ENCODE peak calls at places on chromosome 17, in six cellular contexts. B is tibial nerve, P is body of pancreas, D is esophagus squamous epithelium, U is A549, T is stomach. N is an unnamed sample.

GRCh38 chr17:50423553-50424159 is 2.4 kb upstream of the ACSF2 start:
- DNase-seq in B (no peak), D (no peak), P (peak), U (no peak), T (no peak), N (peak)

GRCh38 chr17:41338961-41339485 is 11.6 kb downstream of the KRT33A start:
- DNase-seq in P (no peak), U (no peak), B (no peak), T (no peak), D (no peak), N (no peak)

GRCh38 chr17:39754161-39754957 is 16.6 kb downstream of the GRB7 start:
- DNase-seq in B (peak), P (peak), D (peak), T (peak), U (peak), N (peak)

GRCh38 chr17:71801301-71801700 is 319.5 kb upstream of the SOX9 start:
- DNase-seq in T (no peak), D (no peak), P (peak), B (no peak), U (no peak), N (peak)

GRCh38 chr17:74002241-74002640 is 201.2 kb upstream of the RPL38 start:
- DNase-seq in P (no peak), T (no peak), B (no peak), U (no peak), D (no peak), N (no peak)

GRCh38 chr17:17994770-17995169 is 22.1 kb downstream of the DRC3 start:
- DNase-seq in P (no peak), U (no peak), B (no peak), T (no peak), D (no peak), N (no peak)

GRCh38 chr17:49997256-49997735 is 2.3 kb upstream of the DLX3 start:
- DNase-seq in D (no peak), P (no peak), B (no peak), U (no peak), T (no peak), N (no peak)

GRCh38 chr17:17125136-17126084 is 80.7 kb downstream of the PLD6 start:
- DNase-seq in B (no peak), P (no peak), D (no peak), U (no peak), T (no peak), N (no peak)

GRCh38 chr17:51813784-51814174 is 344.7 kb downstream of the CA10 start:
- DNase-seq in U (no peak), D (no peak), B (no peak), P (no peak), T (no peak), N (no peak)

GRCh38 chr17:49602783-49603182 is 27.1 kb downstream of the NXPH3 start:
- DNase-seq in U (no peak), D (no peak), B (no peak), T (no peak), P (no peak), N (no peak)

GRCh38 chr17:79997004-79997673 is 38.5 kb downstream of the TBC1D16 start:
- DNase-seq in U (no peak), T (no peak), P (peak), D (peak), B (no peak), N (no peak)

GRCh38 chr17:63001689-63002394 is 35.8 kb downstream of the TANC2 start:
- DNase-seq in B (no peak), D (no peak), P (no peak), T (no peak), U (no peak), N (no peak)

DNA sequence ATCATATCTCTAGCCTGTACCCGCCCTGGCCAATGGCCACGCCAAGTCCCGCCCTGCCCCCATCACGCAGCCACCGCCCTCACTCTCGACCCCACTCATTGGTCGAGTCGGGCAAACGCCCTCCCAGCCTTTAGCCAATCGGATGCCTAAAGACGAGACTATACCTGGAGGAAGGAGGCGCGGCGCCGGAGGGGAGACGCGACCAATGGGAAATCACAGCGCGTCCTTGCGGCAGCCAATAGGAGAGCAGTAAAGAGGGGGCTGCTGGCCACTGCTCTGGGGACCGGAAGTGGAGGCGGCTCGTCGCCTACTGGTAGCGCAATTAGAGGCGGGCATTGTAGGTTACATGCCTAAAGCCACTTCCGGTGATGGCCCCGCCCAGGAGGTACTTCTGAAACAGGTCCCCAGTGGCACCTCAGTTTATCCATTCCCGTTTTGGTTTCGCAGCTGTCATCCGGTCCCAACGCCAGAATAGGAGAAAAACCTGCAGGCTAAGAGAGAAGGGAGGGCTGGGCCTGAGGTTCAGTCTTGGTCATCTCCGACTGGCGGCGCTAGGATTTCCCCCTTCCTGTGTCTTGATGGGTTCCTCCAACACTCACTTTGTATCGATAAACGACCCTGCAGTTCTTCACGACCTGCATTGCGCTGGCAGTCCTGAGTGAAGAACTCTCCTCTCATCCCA is 3.6 kb upstream of the MTMR4 start:
- DNase-seq in P (peak), D (peak), B (peak), T (peak), U (peak), N (peak)
- TF ChIP-seq POLR2A in P (peak), D (peak), B (peak), T (no peak), U (peak), N (peak)

DNA sequence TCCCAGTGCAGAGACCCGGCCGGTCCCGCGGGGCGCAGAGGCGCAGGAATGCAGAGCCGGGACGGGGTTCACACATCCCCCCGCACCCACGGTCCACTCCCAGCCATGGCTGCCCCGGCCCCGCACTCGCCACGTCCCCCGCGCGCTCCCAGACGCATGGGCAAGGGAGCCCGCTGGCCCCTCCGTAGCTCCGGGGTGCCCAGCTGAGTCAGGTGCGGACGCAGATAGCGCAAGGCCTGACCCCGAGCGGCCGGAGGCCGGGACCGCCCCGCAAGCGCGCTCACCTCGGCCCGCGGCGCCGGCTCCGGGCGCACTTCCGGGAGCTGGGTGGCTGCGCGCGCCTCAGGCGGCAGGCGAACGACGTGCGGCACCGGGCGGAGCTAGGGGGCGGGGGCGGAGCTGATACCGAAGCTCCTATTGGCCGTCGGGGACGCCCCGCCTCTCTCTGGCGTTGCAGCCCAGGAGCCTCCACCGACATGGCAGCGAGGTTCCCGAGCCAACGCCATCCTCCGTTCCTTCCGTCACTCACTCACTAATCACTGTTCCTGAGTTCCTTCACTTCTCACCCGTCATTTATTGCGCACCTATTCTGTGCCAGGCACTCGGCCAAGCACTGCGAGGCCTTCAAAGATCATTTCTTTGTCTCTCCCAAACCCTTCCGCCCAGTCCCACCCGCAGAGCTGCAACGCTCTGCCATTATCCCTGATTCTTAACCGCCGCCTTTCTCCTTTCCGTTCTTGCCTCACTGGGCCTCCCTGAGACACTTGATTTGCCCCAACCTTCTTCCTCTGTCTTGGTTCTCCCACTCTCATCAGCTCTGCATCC is at the start of gene ZNF18:
- DNase-seq in B (peak), P (peak), D (peak), U (peak), T (peak), N (peak)
- TF ChIP-seq POLR2A in B (peak), P (peak), D (peak), U (peak), T (peak), N (peak)

DNA sequence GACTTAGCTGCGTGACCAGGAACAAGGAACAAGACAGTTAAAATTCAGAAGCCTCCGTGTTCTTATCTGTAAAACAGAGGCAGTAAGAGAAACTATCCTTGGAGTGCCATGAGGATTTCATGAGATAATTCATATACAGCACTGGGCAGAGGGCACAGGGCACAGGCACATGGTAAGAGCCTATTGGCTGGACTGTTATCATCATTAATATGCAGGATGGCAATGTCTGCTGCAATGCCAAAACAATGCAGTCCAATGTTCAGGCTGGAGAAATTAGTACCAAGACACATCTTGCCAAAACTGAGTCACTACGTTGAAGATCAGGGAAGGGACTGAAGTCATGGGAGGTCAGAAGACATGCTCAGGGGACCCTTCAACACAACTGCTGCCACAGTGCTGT is 13.6 kb downstream of the CDRT4 start:
- DNase-seq in B (no peak), U (no peak), T (no peak), D (no peak), P (no peak), N (no peak)
- TF ChIP-seq POLR2A in B (no peak), U (no peak), T (no peak), D (no peak), P (no peak), N (no peak)

GRCh38 chr17:42389902-42390301 is 1.7 kb upstream of the STAT3 start:
- DNase-seq in U (no peak), T (no peak), P (no peak), D (no peak), B (no peak), N (no peak)

GRCh38 chr17:42387663-42388380 is 420 bp downstream of the STAT3 start:
- DNase-seq in U (no peak), D (no peak), P (peak), B (no peak), T (peak), N (no peak)

GRCh38 chr17:42387221-42387657 is 1.0 kb downstream of the STAT3 start:
- DNase-seq in B (no peak), P (peak), T (no peak), D (no peak), U (no peak), N (no peak)

GRCh38 chr17:42388381-42389134 is at the start of gene STAT3:
- DNase-seq in B (peak), T (peak), D (peak), P (peak), U (peak), N (peak)

DNA sequence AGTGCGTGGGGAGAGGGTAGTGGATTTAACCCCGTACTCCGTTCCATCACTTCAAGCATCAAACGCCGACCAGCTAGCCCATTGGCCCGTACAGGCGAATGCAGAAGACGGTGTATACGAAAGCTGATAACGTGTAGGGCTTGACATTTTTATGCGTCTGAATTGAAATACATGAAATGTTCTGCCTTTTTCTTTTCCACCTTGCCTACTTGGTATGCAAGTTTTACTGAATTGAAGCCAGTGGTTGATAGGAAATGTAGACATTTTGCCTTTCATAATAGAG is 834 bp upstream of the STAT3 start:
- DNase-seq in U (no peak), B (no peak), P (no peak), D (no peak), T (no peak), N (no peak)
- TF ChIP-seq POLR2A in U (no peak), B (no peak), P (no peak), D (no peak), T (no peak), N (no peak)